ENCODE peak calls at places on chromosomes 5 and 9, in seven cellular contexts. S is iPS-NIHi11, I is left ventricle myocardium inferior, X is naive B cell, A is psoas muscle, W is DMS79, B is colonic mucosa. U is an unnamed sample.

GRCh38 chr9:70883056-70883455 is 238.4 kb downstream of the TRPM3 start:
- DNase-seq in W (no peak), I (no peak), B (no peak), A (no peak), X (no peak), S (no peak), U (no peak)

GRCh38 chr5:156200938-156201792 is 125.8 kb upstream of the SGCD start:
- DNase-seq in B (no peak), X (no peak), A (no peak), I (no peak), W (no peak), S (no peak), U (no peak)

GRCh38 chr5:181204561-181205401 is at the start of gene TRIM7:
- DNase-seq in B (peak; percentile 79), S (peak; percentile 55), W (no peak), X (peak; percentile 15), I (peak; percentile 69), A (peak; percentile 79), U (peak; percentile 62)

GRCh38 chr9:15977438-15977837 is 424.6 kb downstream of the CCDC171 start:
- DNase-seq in I (no peak), B (no peak), X (no peak), S (no peak), A (no peak), W (peak; percentile 6), U (no peak)

GRCh38 chr9:128937310-128938165 is 9.9 kb downstream of the DOLK start:
- DNase-seq in A (no peak), W (no peak), I (no peak), B (no peak), S (no peak), X (no peak), U (no peak)

GRCh38 chr9:36298566-36298965 is 40.3 kb upstream of the GNE start:
- DNase-seq in B (no peak), S (no peak), A (no peak), W (no peak), I (no peak), X (no peak), U (no peak)

GRCh38 chr5:135194573-135195266 is 160.7 kb upstream of the PITX1 start:
- DNase-seq in S (no peak), A (no peak), I (no peak), B (no peak), W (no peak), X (no peak), U (no peak)

GRCh38 chr5:94517490-94518108 is 100.8 kb downstream of the KIAA0825 start:
- DNase-seq in S (no peak), B (no peak), I (no peak), A (no peak), W (no peak), X (no peak), U (no peak)

GRCh38 chr5:149387081-149387611 is 8.1 kb upstream of the IL17B start:
- DNase-seq in X (no peak), I (no peak), B (no peak), W (no peak), A (no peak), S (no peak), U (no peak)

GRCh38 chr9:122097679-122098315 is 4.7 kb upstream of the TTLL11 start:
- DNase-seq in S (no peak), W (no peak), X (no peak), B (no peak), I (no peak), A (no peak), U (no peak)

GRCh38 chr5:139369181-139369580 is 13.9 kb downstream of the SLC23A1 start:
- DNase-seq in X (no peak), A (no peak), B (no peak), W (no peak), I (no peak), S (no peak), U (no peak)

GRCh38 chr5:152542741-152543140 is 137.7 kb upstream of the NMUR2 start:
- DNase-seq in A (no peak), I (no peak), X (no peak), S (peak; percentile 67), W (no peak), B (no peak), U (no peak)

GRCh38 chr5:17257705-17258273 is 40.4 kb downstream of the BASP1 start:
- DNase-seq in B (peak; percentile 25), A (no peak), I (no peak), X (no peak), S (no peak), W (no peak), U (no peak)

GRCh38 chr5:175689147-175689991 is 31.5 kb downstream of the HRH2 start:
- DNase-seq in X (no peak), B (no peak), W (no peak), S (no peak), A (peak; percentile 58), I (peak; percentile 36), U (peak; percentile 44)

GRCh38 chr9:93061791-93062299 is 3.3 kb downstream of the SUSD3 start:
- DNase-seq in A (no peak), S (peak; percentile 54), B (peak; percentile 44), W (no peak), I (no peak), X (peak; percentile 65), U (peak; percentile 62)

GRCh38 chr5:122779451-122779850 is 4.6 kb downstream of the SNX2 start:
- DNase-seq in W (no peak), I (no peak), S (no peak), X (no peak), A (no peak), B (no peak), U (no peak)

GRCh38 chr5:146510528-146510927 is 5.5 kb downstream of the GPR151 start:
- DNase-seq in I (no peak), S (no peak), B (no peak), X (no peak), A (no peak), W (no peak), U (no peak)

GRCh38 chr5:45399041-45399440 is 297.1 kb downstream of the HCN1 start:
- DNase-seq in W (no peak), B (no peak), A (no peak), S (peak; percentile 7), I (no peak), X (no peak), U (no peak)

GRCh38 chr5:50553560-50553984 is 112.5 kb upstream of the EMB start:
- DNase-seq in W (no peak), A (no peak), S (no peak), I (no peak), X (no peak), B (no peak), U (no peak)